ENCODE peak calls at places on chromosomes 11 and 22, in six cellular contexts. O is ovary, V is neural progenitor cell, I is GM12865, C is tibial nerve, S is H9. N is an unnamed sample.

GRCh38 chr11:34512810-34513673 is 552 bp downstream of the ELF5 start:
- DNase-seq in O (no peak), V (peak), I (peak), C (no peak), S (peak), N (peak)

GRCh38 chr22:36362819-36363377 is 24.9 kb downstream of the MYH9 start:
- DNase-seq in O (no peak), V (no peak), I (no peak), C (no peak), S (no peak), N (no peak)

GRCh38 chr22:45552580-45553332 is 50.1 kb downstream of the FBLN1 start:
- DNase-seq in O (peak), V (peak), I (no peak), C (peak), S (peak), N (no peak)

GRCh38 chr11:70517203-70517602 is 118.9 kb downstream of the CTTN start:
- DNase-seq in O (no peak), V (no peak), I (no peak), C (no peak), S (no peak), N (no peak)

GRCh38 chr22:33853200-33854097 is 66.8 kb downstream of the LARGE1 start:
- DNase-seq in O (peak), V (peak), I (peak), C (peak), S (peak), N (no peak)

GRCh38 chr11:45265963-45266692 is 20.0 kb downstream of the SYT13 start:
- DNase-seq in O (no peak), V (no peak), I (no peak), C (no peak), S (no peak), N (no peak)

GRCh38 chr22:38218661-38219331 is 17.0 kb downstream of the MAFF start:
- DNase-seq in O (peak), V (peak), I (peak), C (peak), S (peak), N (no peak)

GRCh38 chr11:96103102-96103501 is 179.2 kb upstream of the MTMR2 start:
- DNase-seq in O (no peak), V (no peak), I (no peak), C (no peak), S (no peak), N (no peak)

GRCh38 chr11:121415861-121416260 is 36.3 kb upstream of the SORL1 start:
- DNase-seq in O (no peak), V (no peak), I (no peak), C (no peak), S (no peak), N (no peak)

GRCh38 chr22:36467946-36468345 is 13.5 kb downstream of the TXN2 start:
- DNase-seq in O (no peak), V (no peak), I (no peak), C (no peak), S (no peak), N (no peak)

GRCh38 chr11:132126973-132127900 is 756.8 kb downstream of the NTM start:
- DNase-seq in O (no peak), V (peak), I (peak), C (peak), S (peak), N (no peak)

GRCh38 chr11:32213223-32213622 is 122.3 kb downstream of the RCN1 start:
- DNase-seq in O (no peak), V (no peak), I (peak), C (no peak), S (no peak), N (no peak)

GRCh38 chr11:17389205-17389956 is 922 bp upstream of the KCNJ11 start:
- DNase-seq in O (peak), V (peak), I (peak), C (no peak), S (peak), N (peak)

GRCh38 chr11:115707180-115707905 is 203.1 kb upstream of the CADM1 start:
- DNase-seq in O (no peak), V (no peak), I (peak), C (no peak), S (no peak), N (no peak)

GRCh38 chr11:59891781-59892181 is 13.2 kb downstream of the OOSP3 start:
- DNase-seq in O (no peak), V (peak), I (no peak), C (no peak), S (peak), N (no peak)

GRCh38 chr11:119315139-119316016 is 1.6 kb downstream of the MCAM start:
- DNase-seq in O (no peak), V (peak), I (peak), C (no peak), S (peak), N (no peak)

GRCh38 chr11:1826552-1827094 is 8.2 kb upstream of the SYT8 start:
- DNase-seq in O (no peak), V (no peak), I (no peak), C (peak), S (peak), N (no peak)

GRCh38 chr11:9821008-9821752 is 157.3 kb downstream of the SWAP70 start:
- DNase-seq in O (no peak), V (no peak), I (no peak), C (no peak), S (no peak), N (no peak)

GRCh38 chr11:96052921-96053631 is 129.2 kb upstream of the MTMR2 start:
- DNase-seq in O (no peak), V (no peak), I (peak), C (no peak), S (no peak), N (no peak)

GRCh38 chr11:47552086-47552580 is 799 bp downstream of the CELF1 start:
- DNase-seq in O (peak), V (peak), I (peak), C (no peak), S (peak), N (peak)

GRCh38 chr11:118938491-118939411 is 13.0 kb upstream of the BCL9L start:
- DNase-seq in O (no peak), V (no peak), I (no peak), C (no peak), S (no peak), N (no peak)

GRCh38 chr11:78961186-78961782 is 386.6 kb upstream of the NARS2 start:
- DNase-seq in O (no peak), V (peak), I (peak), C (no peak), S (peak), N (no peak)

GRCh38 chr11:69397732-69398131 is 83.7 kb upstream of the LINC01488 start:
- DNase-seq in O (no peak), V (no peak), I (no peak), C (no peak), S (no peak), N (no peak)

GRCh38 chr11:47565340-47566165 is at the start of gene PTPMT1:
- DNase-seq in O (peak), V (peak), I (peak), C (no peak), S (peak), N (peak)

GRCh38 chr11:43360361-43361032 is 1.8 kb downstream of the TTC17 start:
- DNase-seq in O (no peak), V (no peak), I (peak), C (no peak), S (no peak), N (no peak)

GRCh38 chr22:38126928-38127668 is 16.6 kb upstream of the BAIAP2L2 start:
- DNase-seq in O (no peak), V (peak), I (no peak), C (no peak), S (no peak), N (no peak)

GRCh38 chr11:79173615-79174014 is 267.2 kb downstream of the TENM4 start:
- DNase-seq in O (peak), V (no peak), I (no peak), C (no peak), S (no peak), N (no peak)

GRCh38 chr11:61791737-61792309 is 576 bp downstream of the TMEM258 start:
- DNase-seq in O (peak), V (peak), I (peak), C (peak), S (no peak), N (peak)

GRCh38 chr22:20076627-20077172 is 3.3 kb upstream of the DGCR8 start:
- DNase-seq in O (no peak), V (no peak), I (no peak), C (no peak), S (no peak), N (no peak)

GRCh38 chr22:17779286-17780115 is 5.2 kb upstream of the BID start:
- DNase-seq in O (no peak), V (no peak), I (peak), C (no peak), S (no peak), N (no peak)

GRCh38 chr11:117657801-117658200 is 139.2 kb downstream of the DSCAML1 start:
- DNase-seq in O (no peak), V (peak), I (no peak), C (no peak), S (no peak), N (no peak)

GRCh38 chr11:36421546-36422155 is 88.4 kb downstream of the TRAF6 start:
- DNase-seq in O (no peak), V (no peak), I (no peak), C (no peak), S (no peak), N (no peak)

GRCh38 chr22:26367402-26368245 is 61.4 kb upstream of the ASPHD2 start:
- DNase-seq in O (no peak), V (peak), I (peak), C (no peak), S (peak), N (peak)

GRCh38 chr22:40040927-40041326 is 46.2 kb downstream of the FAM83F start:
- DNase-seq in O (no peak), V (no peak), I (no peak), C (peak), S (no peak), N (no peak)

GRCh38 chr22:30837531-30837930 is 131.0 kb downstream of the MORC2 start:
- DNase-seq in O (no peak), V (no peak), I (no peak), C (no peak), S (no peak), N (no peak)

GRCh38 chr11:44402466-44403075 is 92.6 kb upstream of the ALX4 start:
- DNase-seq in O (no peak), V (no peak), I (no peak), C (no peak), S (no peak), N (no peak)

GRCh38 chr22:49602481-49602880 is 225.2 kb downstream of the BRD1 start:
- DNase-seq in O (no peak), V (no peak), I (no peak), C (no peak), S (no peak), N (no peak)

GRCh38 chr11:11227686-11228085 is 125.4 kb downstream of the CSNK2A3 start:
- DNase-seq in O (no peak), V (no peak), I (no peak), C (no peak), S (no peak), N (no peak)

DNA sequence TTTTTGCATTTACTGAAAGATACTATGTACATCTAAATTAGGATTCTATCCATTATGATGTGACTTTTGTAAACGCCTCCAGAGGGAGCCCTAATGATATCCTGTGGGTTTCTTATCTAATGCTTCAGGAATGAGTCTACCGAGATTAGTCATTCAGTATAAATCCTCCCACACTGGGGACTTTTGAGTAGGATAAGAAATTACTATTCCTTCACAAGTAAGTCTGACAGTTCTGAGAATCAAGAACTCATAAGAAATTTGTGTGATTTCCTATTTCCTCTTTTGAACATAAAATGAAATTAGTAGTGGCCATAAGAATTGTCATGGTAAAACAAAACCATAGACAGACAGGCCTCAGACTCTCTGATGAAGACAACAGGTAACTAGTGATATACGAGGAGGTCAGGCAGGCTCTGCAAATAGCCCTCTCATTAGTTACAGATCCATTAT is 10.0 kb upstream of the OR5M1 start:
- DNase-seq in O (no peak), V (peak), I (peak), C (no peak), S (no peak), N (no peak)
- TF ChIP-seq CTCF in O (no peak), V (peak), I (peak), C (no peak), S (peak), N (no peak)

GRCh38 chr22:21727159-21727558 is 8.4 kb downstream of the YPEL1 start:
- DNase-seq in O (no peak), V (no peak), I (no peak), C (no peak), S (no peak), N (no peak)
- TF ChIP-seq CTCF in O (no peak), V (no peak), I (no peak), C (no peak), S (no peak), N (no peak)

GRCh38 chr11:19868871-19869270 is 156.2 kb downstream of the NAV2 start:
- DNase-seq in O (no peak), V (no peak), I (no peak), C (no peak), S (no peak), N (no peak)

GRCh38 chr11:19871531-19871930 is 158.9 kb downstream of the NAV2 start:
- DNase-seq in O (no peak), V (no peak), I (no peak), C (no peak), S (no peak), N (no peak)

GRCh38 chr11:19869466-19869865 is 156.8 kb downstream of the NAV2 start:
- DNase-seq in O (no peak), V (no peak), I (no peak), C (no peak), S (no peak), N (no peak)

GRCh38 chr11:19868281-19868821 is 155.7 kb downstream of the NAV2 start:
- DNase-seq in O (no peak), V (no peak), I (no peak), C (no peak), S (no peak), N (no peak)

GRCh38 chr11:19869946-19870589 is 157.4 kb downstream of the NAV2 start:
- DNase-seq in O (no peak), V (no peak), I (no peak), C (no peak), S (no peak), N (no peak)
- TF ChIP-seq CTCF in O (no peak), V (no peak), I (no peak), C (no peak), S (no peak), N (no peak)

DNA sequence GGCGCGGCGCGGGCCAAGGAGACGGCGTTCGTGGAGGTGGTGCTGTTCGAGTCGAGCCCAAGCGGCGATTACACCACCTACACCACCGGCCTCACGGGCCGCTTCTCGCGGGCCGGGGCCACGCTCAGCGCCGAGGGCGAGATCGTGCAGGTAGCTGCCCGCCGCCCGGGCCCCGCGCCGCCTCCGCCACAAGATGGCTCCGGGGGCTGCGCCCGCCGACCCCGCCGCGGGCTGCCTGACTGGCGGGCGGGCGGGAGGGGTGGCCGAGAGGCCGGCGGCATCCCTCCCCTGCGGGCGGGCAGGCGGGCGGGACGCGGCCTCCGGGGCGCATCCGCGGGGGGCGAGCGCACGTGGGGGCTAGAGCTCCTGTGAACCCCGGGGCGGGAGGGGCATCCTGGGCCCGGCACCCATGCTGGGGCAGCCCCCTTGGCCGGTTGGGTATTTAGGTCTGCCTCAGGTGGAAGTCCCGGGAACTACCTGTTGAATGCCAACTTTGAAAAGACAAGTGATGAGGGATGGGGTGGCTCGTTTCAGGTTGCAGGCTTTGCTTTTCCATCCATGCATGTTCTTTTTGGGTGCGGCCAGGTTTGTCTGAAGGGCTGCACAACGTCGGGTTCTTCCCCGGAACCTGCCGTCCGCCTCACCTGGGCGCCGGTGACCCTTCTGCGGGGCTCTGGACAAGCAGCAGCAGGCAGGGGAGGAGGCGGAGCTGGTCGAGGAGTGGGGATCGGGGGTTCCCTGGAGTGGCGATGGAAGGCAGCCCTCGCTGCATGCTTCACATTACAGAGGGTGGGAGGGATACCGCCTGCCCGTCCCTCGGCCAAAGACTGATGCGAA is 763 bp downstream of the ZNRF3 start:
- DNase-seq in O (peak), V (peak), I (peak), C (no peak), S (peak), N (peak)
- TF ChIP-seq CTCF in O (no peak), V (peak), I (no peak), C (no peak), S (peak), N (no peak)

GRCh38 chr22:41480397-41480735 is 11.4 kb downstream of the ACO2 start:
- DNase-seq in O (no peak), V (no peak), I (no peak), C (no peak), S (no peak), N (no peak)

GRCh38 chr22:41478891-41479521 is 10.1 kb downstream of the ACO2 start:
- DNase-seq in O (no peak), V (no peak), I (peak), C (peak), S (no peak), N (no peak)

GRCh38 chr22:41481131-41481830 is 12.4 kb downstream of the ACO2 start:
- DNase-seq in O (no peak), V (no peak), I (no peak), C (no peak), S (no peak), N (no peak)

GRCh38 chr22:41478473-41478872 is 9.6 kb downstream of the ACO2 start:
- DNase-seq in O (no peak), V (no peak), I (peak), C (no peak), S (no peak), N (no peak)

GRCh38 chr22:41479671-41480396 is 10.9 kb downstream of the ACO2 start:
- DNase-seq in O (no peak), V (peak), I (no peak), C (no peak), S (peak), N (no peak)
- TF ChIP-seq CTCF in O (no peak), V (peak), I (no peak), C (no peak), S (peak), N (no peak)

DNA sequence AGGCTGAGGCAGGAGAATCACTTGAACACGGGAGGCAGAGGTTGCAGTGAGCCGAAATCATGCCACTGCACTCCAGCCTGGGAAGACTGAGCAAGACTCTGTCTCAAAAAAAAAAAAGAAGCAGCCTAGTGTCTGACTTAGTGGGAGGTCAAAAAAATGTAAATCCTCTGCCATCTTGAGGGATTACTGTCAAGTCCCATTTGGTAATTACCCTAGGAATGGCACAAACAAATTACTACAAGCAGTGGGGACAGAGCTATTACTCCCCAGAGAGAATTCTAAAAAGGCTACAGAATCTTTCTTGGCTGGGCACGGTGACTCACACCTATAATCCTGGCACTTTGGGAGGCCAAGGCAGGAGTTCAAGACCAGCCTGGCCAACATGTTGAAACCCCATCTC is 3.8 kb downstream of the SERPING1 start:
- DNase-seq in O (no peak), V (peak), I (no peak), C (no peak), S (no peak), N (no peak)
- TF ChIP-seq CTCF in O (no peak), V (no peak), I (no peak), C (no peak), S (no peak), N (no peak)

GRCh38 chr11:111851636-111852035 is 19.7 kb downstream of the ALG9 start:
- DNase-seq in O (no peak), V (peak), I (no peak), C (no peak), S (no peak), N (no peak)

GRCh38 chr11:111851067-111851466 is 20.3 kb downstream of the ALG9 start:
- DNase-seq in O (no peak), V (no peak), I (no peak), C (no peak), S (no peak), N (no peak)

GRCh38 chr11:111860257-111860656 is 11.1 kb downstream of the ALG9 start:
- DNase-seq in O (no peak), V (no peak), I (no peak), C (no peak), S (no peak), N (no peak)

GRCh38 chr11:111852103-111852502 is 19.3 kb downstream of the ALG9 start:
- DNase-seq in O (no peak), V (no peak), I (no peak), C (no peak), S (no peak), N (no peak)

DNA sequence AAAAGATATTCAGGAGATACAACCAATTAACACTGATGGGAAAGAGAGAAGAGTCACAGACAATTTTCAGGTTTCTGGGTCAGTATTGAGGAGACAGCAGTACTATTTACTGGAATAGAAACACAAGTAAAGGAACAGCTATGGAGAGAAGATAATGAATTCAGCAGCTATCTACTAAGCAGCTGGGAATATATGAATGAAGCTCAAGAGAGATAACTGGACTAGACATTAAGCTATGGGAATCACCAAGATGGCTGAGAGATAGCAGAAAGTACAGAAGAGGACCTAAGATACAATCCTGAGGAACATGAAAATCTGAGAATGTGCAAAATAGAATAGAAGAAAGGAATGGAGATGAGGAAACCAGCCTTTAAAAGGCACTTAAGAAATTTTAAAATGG is 15.9 kb downstream of the ALG9 start:
- DNase-seq in O (no peak), V (no peak), I (no peak), C (no peak), S (no peak), N (no peak)
- TF ChIP-seq CTCF in O (no peak), V (no peak), I (no peak), C (no peak), S (no peak), N (no peak)